ENCODE peak calls at places on chromosome 18, in seven cellular contexts. U is neuronal stem cell, X is IMR-90, F is mesenchymal stem cell, C is H9, I is H1, T is trophoblast cell. W is an unnamed sample.

GRCh38 chr18:70377857-70378701 is 89.2 kb downstream of the SOCS6 start:
- DNase-seq in U (no peak), X (no peak), F (no peak), C (no peak), I (no peak), T (no peak), W (no peak)

GRCh38 chr18:5546660-5547059 is 2.9 kb upstream of the EPB41L3 start:
- DNase-seq in U (peak; percentile 42), X (peak; percentile 62), F (no peak), C (peak; percentile 41), I (no peak), T (peak; percentile 23), W (peak; percentile 83)

GRCh38 chr18:48833701-48834394 is 116.9 kb downstream of the SMAD7 start:
- DNase-seq in U (no peak), X (peak; percentile 23), F (peak; percentile 56), C (peak; percentile 23), I (no peak), T (peak; percentile 8), W (no peak)

GRCh38 chr18:33673689-33674088 is 95.7 kb downstream of the ASXL3 start:
- DNase-seq in U (no peak), X (no peak), F (no peak), C (no peak), I (no peak), T (no peak), W (peak; percentile 49)

GRCh38 chr18:28189400-28190239 is 12.7 kb upstream of the CDH2 start:
- DNase-seq in U (no peak), X (peak; percentile 87), F (peak; percentile 59), C (peak; percentile 52), I (peak; percentile 67), T (peak; percentile 52), W (peak; percentile 83)

GRCh38 chr18:73739098-73739497 is 408.5 kb downstream of the FBXO15 start:
- DNase-seq in U (no peak), X (no peak), F (no peak), C (no peak), I (no peak), T (no peak), W (no peak)

GRCh38 chr18:10461989-10462388 is 7.6 kb downstream of the APCDD1 start:
- DNase-seq in U (no peak), X (no peak), F (no peak), C (no peak), I (no peak), T (no peak), W (no peak)

GRCh38 chr18:292271-292670 is 24.4 kb upstream of the THOC1 start:
- DNase-seq in U (no peak), X (no peak), F (no peak), C (no peak), I (no peak), T (no peak), W (no peak)

GRCh38 chr18:37481491-37481890 is 84.1 kb downstream of the CELF4 start:
- DNase-seq in U (no peak), X (no peak), F (no peak), C (no peak), I (no peak), T (no peak), W (no peak)

GRCh38 chr18:58432050-58432727 is 196.7 kb downstream of the ALPK2 start:
- DNase-seq in U (no peak), X (no peak), F (no peak), C (no peak), I (no peak), T (no peak), W (no peak)

GRCh38 chr18:68441241-68441640 is 273.7 kb downstream of the TMX3 start:
- DNase-seq in U (no peak), X (no peak), F (no peak), C (no peak), I (no peak), T (no peak), W (no peak)

GRCh38 chr18:65754121-65754520 is 3.3 kb downstream of the CDH7 start:
- DNase-seq in U (no peak), X (no peak), F (peak; percentile 46), C (no peak), I (no peak), T (no peak), W (peak; percentile 74)

GRCh38 chr18:72086421-72086820 is 457.7 kb downstream of the CBLN2 start:
- DNase-seq in U (no peak), X (no peak), F (no peak), C (no peak), I (no peak), T (no peak), W (peak; percentile 60)

GRCh38 chr18:79511271-79511670 is 115.5 kb downstream of the NFATC1 start:
- DNase-seq in U (no peak), X (no peak), F (no peak), C (peak; percentile 12), I (no peak), T (no peak), W (no peak)

GRCh38 chr18:10488022-10488421 is 33.6 kb downstream of the APCDD1 start:
- DNase-seq in U (no peak), X (peak; percentile 23), F (no peak), C (no peak), I (no peak), T (no peak), W (no peak)

GRCh38 chr18:27844416-27844792 is 332.5 kb downstream of the CDH2 start:
- DNase-seq in U (no peak), X (peak; percentile 22), F (peak; percentile 76), C (no peak), I (no peak), T (no peak), W (no peak)

GRCh38 chr18:34866739-34867138 is 156.6 kb downstream of the DTNA start:
- DNase-seq in U (no peak), X (peak; percentile 30), F (peak; percentile 43), C (no peak), I (no peak), T (no peak), W (peak; percentile 28)

GRCh38 chr18:35409921-35410320 is 32.8 kb upstream of the ZNF396 start:
- DNase-seq in U (no peak), X (no peak), F (no peak), C (no peak), I (no peak), T (no peak), W (no peak)

GRCh38 chr18:59899298-59900221 is at the start of gene PMAIP1:
- DNase-seq in U (peak; percentile 88), X (peak; percentile 94), F (peak; percentile 97), C (peak; percentile 96), I (peak; percentile 93), T (peak; percentile 80), W (peak; percentile 97)
- H2AK5ac ChIP-seq in U (peak within 1 kb of the TSS; percentile 5), X (peak within 1 kb of the TSS; percentile 90), F (no peak within 1 kb of the TSS), C (no peak within 1 kb of the TSS), I (peak within 1 kb of the TSS; percentile 67), T (no peak within 1 kb of the TSS), W (no peak within 1 kb of the TSS)

GRCh38 chr18:12638634-12639124 is 19.2 kb downstream of the SPIRE1 start:
- DNase-seq in U (no peak), X (no peak), F (no peak), C (no peak), I (no peak), T (no peak), W (no peak)

GRCh38 chr18:12637393-12637792 is 20.5 kb downstream of the SPIRE1 start:
- DNase-seq in U (no peak), X (peak; percentile 49), F (peak; percentile 73), C (no peak), I (no peak), T (no peak), W (peak; percentile 20)

GRCh38 chr18:12637901-12638633 is 19.8 kb downstream of the SPIRE1 start:
- DNase-seq in U (no peak), X (peak; percentile 69), F (no peak), C (no peak), I (no peak), T (peak; percentile 45), W (peak; percentile 41)

GRCh38 chr18:12640881-12641200 is 17.1 kb downstream of the SPIRE1 start:
- DNase-seq in U (no peak), X (no peak), F (no peak), C (no peak), I (peak; percentile 46), T (no peak), W (no peak)

GRCh38 chr18:12639990-12640880 is 17.7 kb downstream of the SPIRE1 start:
- DNase-seq in U (no peak), X (peak; percentile 87), F (peak; percentile 92), C (no peak), I (no peak), T (peak; percentile 14), W (peak; percentile 43)
- H3K9ac ChIP-seq in U (no peak overlapping the region), X (no peak overlapping the region), F (no peak overlapping the region), C (no peak overlapping the region), I (no peak overlapping the region), T (no peak overlapping the region), W (no peak overlapping the region)

DNA sequence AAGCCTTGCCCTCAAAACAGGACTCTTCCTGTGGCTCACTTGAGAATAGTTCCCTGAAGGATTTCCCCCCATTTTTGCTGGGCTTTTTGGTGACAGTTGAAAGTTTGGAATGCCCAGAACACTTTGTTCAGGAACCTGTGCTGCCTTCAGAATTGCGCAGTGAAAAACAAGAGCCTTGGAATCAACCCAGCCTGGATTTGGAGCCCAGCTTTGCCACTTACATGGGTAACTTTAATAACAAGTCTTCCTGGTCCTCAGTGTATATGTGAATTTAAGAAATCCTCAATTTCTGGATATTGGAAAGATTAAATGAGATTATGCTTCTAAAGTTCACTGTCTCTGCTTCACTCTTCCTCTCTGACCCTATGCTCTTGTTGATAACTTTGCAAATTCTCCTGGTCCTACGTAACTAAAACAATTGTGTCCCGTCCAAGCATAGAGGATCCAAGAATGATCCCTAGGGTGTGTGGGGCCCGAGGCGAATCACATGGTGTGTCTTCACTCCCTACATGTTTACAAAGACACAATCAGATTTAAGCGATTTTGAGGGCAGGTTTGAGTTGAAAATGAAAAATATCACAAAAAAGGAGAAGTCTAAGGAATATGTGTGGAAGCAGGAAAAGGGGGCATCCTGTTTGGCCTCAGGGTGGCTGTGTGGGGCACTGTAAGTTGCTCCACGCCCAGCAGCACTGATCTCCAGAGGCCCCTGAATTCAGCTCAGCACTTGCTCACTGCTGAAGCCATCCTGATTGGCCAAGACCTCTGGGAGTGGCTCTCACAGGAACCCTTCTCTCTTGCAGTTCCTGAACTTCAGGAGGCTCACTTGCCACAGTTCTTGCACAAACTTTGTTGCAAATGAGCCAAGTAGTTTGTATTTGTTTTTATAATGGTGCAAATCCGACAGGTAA is 363.8 kb downstream of the ZNF521 start:
- DNase-seq in U (no peak), X (no peak), F (no peak), C (peak; percentile 43), I (no peak), T (no peak), W (no peak)
- H2AK5ac ChIP-seq in U (no peak overlapping the region), X (peak overlapping the region; percentile 3), F (no peak overlapping the region), C (no peak overlapping the region), I (no peak overlapping the region), T (no peak overlapping the region), W (no peak overlapping the region)

GRCh38 chr18:75211721-75212625 is 1.4 kb downstream of the TSHZ1 start:
- DNase-seq in U (peak; percentile 23), X (peak; percentile 19), F (peak; percentile 39), C (peak; percentile 69), I (peak; percentile 76), T (no peak), W (peak; percentile 65)

GRCh38 chr18:75210274-75211001 is at the start of gene TSHZ1:
- DNase-seq in U (peak; percentile 53), X (peak; percentile 88), F (peak; percentile 88), C (peak; percentile 40), I (no peak), T (peak; percentile 62), W (peak; percentile 74)

GRCh38 chr18:75213610-75214009 is 3.0 kb downstream of the TSHZ1 start:
- DNase-seq in U (no peak), X (peak; percentile 36), F (no peak), C (no peak), I (no peak), T (no peak), W (no peak)

GRCh38 chr18:75211002-75211621 is 515 bp downstream of the TSHZ1 start:
- DNase-seq in U (peak; percentile 26), X (peak; percentile 18), F (no peak), C (no peak), I (no peak), T (no peak), W (peak; percentile 33)

GRCh38 chr18:75212626-75213110 is 2.1 kb downstream of the TSHZ1 start:
- DNase-seq in U (no peak), X (no peak), F (no peak), C (no peak), I (no peak), T (no peak), W (peak; percentile 4)
- H3K9ac ChIP-seq in U (no peak overlapping the region), X (peak overlapping the region; percentile 48), F (peak overlapping the region; percentile 55), C (no peak overlapping the region), I (no peak overlapping the region), T (no peak overlapping the region), W (no peak overlapping the region)

W was measured in mesendoderm.